ENCODE peak calls at places on chromosomes 11 and 22, in nine cellular contexts. G is heart left ventricle; J is OCI-LY7; U is effector memory CD4-positive, alpha-beta T cell; L is stomach; D is CD4-positive, alpha-beta memory T cell; K is brain microvascular endothelial cell; V is naive thymus-derived CD4-positive, alpha-beta T cell; P is kidney. C is an unnamed sample.

GRCh38 chr11:7579226-7579825 is 65.5 kb downstream of the PPFIBP2 start:
- DNase-seq in J (no peak), G (no peak), D (no peak), U (no peak), K (no peak), P (no peak), L (no peak), V (no peak), C (no peak)

GRCh38 chr11:109155291-109155690 is 266.7 kb upstream of the C11orf87 start:
- DNase-seq in U (no peak), P (no peak), J (no peak), D (no peak), G (no peak), V (no peak), K (no peak), L (no peak), C (no peak)

GRCh38 chr22:43174941-43175531 is 11.9 kb downstream of the TTLL12 start:
- DNase-seq in K (no peak), L (peak; percentile 49), D (no peak), U (no peak), G (no peak), V (no peak), J (no peak), P (peak; percentile 53), C (no peak)

GRCh38 chr11:83159901-83160865 is 3.3 kb downstream of the PCF11 start:
- DNase-seq in U (no peak), V (peak; percentile 19), G (no peak), P (no peak), J (peak; percentile 36), L (peak; percentile 53), K (peak; percentile 3), D (peak; percentile 24), C (no peak)

GRCh38 chr11:60978546-60979380 is 7.3 kb downstream of the CD6 start:
- DNase-seq in G (no peak), J (no peak), P (no peak), U (peak; percentile 43), K (no peak), L (no peak), V (no peak), D (peak; percentile 57), C (no peak)

GRCh38 chr22:37019309-37020191 is at the start of the genes MPST and TST:
- DNase-seq in V (peak; percentile 17), P (peak; percentile 91), G (peak; percentile 90), K (peak; percentile 29), D (peak; percentile 38), L (peak; percentile 81), U (no peak), J (peak; percentile 86), C (peak; percentile 93)

GRCh38 chr11:121082670-121083069 is 18.4 kb upstream of the TECTA start:
- DNase-seq in L (no peak), G (no peak), U (no peak), P (no peak), V (no peak), K (no peak), J (no peak), D (no peak), C (no peak)

GRCh38 chr11:116505466-116506247 is 267.1 kb downstream of the BUD13 start:
- DNase-seq in V (no peak), J (no peak), U (no peak), D (no peak), G (no peak), P (no peak), K (no peak), L (no peak), C (no peak)

GRCh38 chr11:33379931-33380330 is 122.8 kb downstream of the HIPK3 start:
- DNase-seq in U (no peak), G (no peak), J (peak; percentile 75), K (no peak), L (no peak), D (no peak), P (no peak), V (no peak), C (no peak)

GRCh38 chr22:46067159-46068111 is 82.9 kb upstream of the PPARA start:
- DNase-seq in J (no peak), L (peak; percentile 21), V (no peak), U (no peak), D (no peak), G (no peak), P (peak; percentile 32), K (no peak), C (no peak)

GRCh38 chr22:27094633-27095308 is 437.4 kb downstream of the MIAT start:
- DNase-seq in K (no peak), U (no peak), J (no peak), G (no peak), V (no peak), D (no peak), L (no peak), P (no peak), C (no peak)

GRCh38 chr22:27827586-27828213 is 26.1 kb upstream of the MN1 start:
- DNase-seq in J (no peak), L (no peak), K (no peak), P (peak; percentile 25), G (no peak), V (no peak), U (no peak), D (no peak), C (no peak)

GRCh38 chr11:17954395-17955252 is 58.2 kb downstream of the SERGEF start:
- DNase-seq in V (no peak), D (no peak), L (no peak), G (no peak), J (no peak), P (no peak), K (no peak), U (no peak), C (no peak)

GRCh38 chr22:23242473-23243001 is 62.2 kb downstream of the BCR start:
- DNase-seq in P (no peak), J (no peak), L (no peak), U (no peak), K (peak; percentile 55), G (peak; percentile 4), V (no peak), D (no peak), C (no peak)

DNA sequence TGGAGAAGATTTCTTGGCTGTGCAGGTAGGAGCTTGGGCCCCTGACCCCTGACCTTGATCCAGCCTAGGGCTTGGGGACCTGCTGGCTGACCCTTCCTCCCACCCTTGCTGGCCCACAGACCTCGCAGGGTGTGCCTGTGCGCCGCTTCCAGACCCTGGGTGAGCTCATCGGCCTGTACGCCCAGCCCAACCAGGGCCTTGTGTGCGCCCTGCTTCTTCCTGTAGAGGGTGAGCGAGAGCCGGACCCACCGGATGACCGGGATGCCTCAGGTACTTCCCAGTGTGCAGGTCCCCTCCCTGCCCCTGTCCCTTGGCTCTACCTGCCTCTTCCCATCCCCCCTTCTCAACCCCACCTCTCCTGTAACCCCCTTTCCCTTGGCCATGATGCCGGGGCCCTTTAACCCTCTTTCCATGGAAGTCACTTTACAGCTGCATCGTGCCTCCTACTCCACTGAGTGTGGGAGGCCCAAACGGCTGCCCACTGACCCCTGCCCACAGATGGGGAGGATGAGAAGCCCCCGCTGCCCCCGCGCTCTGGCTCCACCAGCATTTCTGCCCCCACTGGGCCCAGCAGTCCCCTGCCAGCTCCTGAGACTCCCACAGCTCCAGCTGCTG is 3.8 kb downstream of the INPPL1 start:
- DNase-seq in V (no peak), P (peak; percentile 73), U (no peak), J (no peak), K (no peak), G (no peak), L (peak; percentile 24), D (no peak), C (peak; percentile 57)
- H3K36me3 ChIP-seq in V (no peaks in the 10 kb centered on the region), P (peaks cover 51% of the 10 kb centered on the region), U (peaks cover 38% of the 10 kb centered on the region), J (peaks cover 68% of the 10 kb centered on the region), K (peaks cover 54% of the 10 kb centered on the region), G (peaks cover 48% of the 10 kb centered on the region), L (peaks cover 68% of the 10 kb centered on the region), D (peaks cover 38% of the 10 kb centered on the region), C (peaks cover 54% of the 10 kb centered on the region)

DNA sequence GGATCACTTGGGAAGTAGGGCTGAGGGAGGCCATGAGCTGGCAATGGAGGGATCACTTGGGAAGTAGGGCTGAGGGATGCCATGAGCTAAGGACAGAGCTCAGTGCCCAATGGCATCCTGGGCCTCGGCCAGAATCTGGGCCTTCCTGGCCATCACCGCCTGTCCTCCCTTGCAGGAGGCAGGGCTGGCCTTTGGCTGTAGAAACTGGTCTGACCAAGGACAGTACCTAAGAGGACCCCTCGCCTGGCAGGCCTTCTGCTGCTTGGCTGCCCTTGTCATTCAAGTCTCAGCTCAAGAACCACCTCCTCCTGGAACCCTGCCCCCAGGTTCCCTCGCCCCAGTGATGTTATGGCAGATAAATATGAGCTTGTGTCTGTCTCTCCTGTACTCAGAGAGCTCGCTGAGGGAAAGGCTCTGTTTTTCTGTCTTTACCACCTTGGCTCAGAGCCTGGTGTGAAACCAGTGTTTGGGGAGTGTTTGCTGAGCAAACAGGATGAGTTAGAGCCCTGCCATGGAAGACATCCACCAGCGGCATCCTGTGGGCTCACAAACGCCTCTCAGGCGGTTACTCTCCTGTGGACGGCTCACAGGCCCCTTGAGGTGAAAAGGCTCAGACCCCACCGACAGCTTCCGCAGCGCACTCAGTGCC is 19.3 kb upstream of the RASL10A start:
- DNase-seq in K (no peak), J (no peak), V (no peak), D (no peak), U (no peak), P (no peak), L (no peak), G (no peak), C (no peak)
- H3K36me3 ChIP-seq in K (peaks cover 37% of the 10 kb centered on the region), J (peaks cover 99% of the 10 kb centered on the region), V (peaks cover 8% of the 10 kb centered on the region), D (peaks cover 66% of the 10 kb centered on the region), U (peaks cover 73% of the 10 kb centered on the region), P (peaks cover 32% of the 10 kb centered on the region), L (peaks cover 100% of the 10 kb centered on the region), G (peaks cover 79% of the 10 kb centered on the region), C (peaks cover 95% of the 10 kb centered on the region)

GRCh38 chr22:19358195-19358594 is 66.7 kb upstream of the CLTCL1 start:
- DNase-seq in P (no peak), G (no peak), D (no peak), L (no peak), V (no peak), K (no peak), U (no peak), J (no peak), C (no peak)
- H3K36me3 ChIP-seq in P (peaks cover 61% of the 10 kb centered on the region), G (peaks cover 100% of the 10 kb centered on the region), D (peaks cover 81% of the 10 kb centered on the region), L (peaks cover 95% of the 10 kb centered on the region), V (peaks cover 6% of the 10 kb centered on the region), K (peaks cover 88% of the 10 kb centered on the region), U (peaks cover 76% of the 10 kb centered on the region), J (peaks cover 90% of the 10 kb centered on the region), C (peaks cover 94% of the 10 kb centered on the region)

GRCh38 chr11:64620286-64620962 is 29.4 kb downstream of the SLC22A12 start:
- DNase-seq in V (no peak), L (no peak), D (no peak), J (no peak), P (no peak), U (no peak), K (no peak), G (no peak), C (no peak)
- H3K36me3 ChIP-seq in V (no peaks in the 10 kb centered on the region), L (no peaks in the 10 kb centered on the region), D (no peaks in the 10 kb centered on the region), J (no peaks in the 10 kb centered on the region), P (no peaks in the 10 kb centered on the region), U (no peaks in the 10 kb centered on the region), K (no peaks in the 10 kb centered on the region), G (no peaks in the 10 kb centered on the region), C (no peaks in the 10 kb centered on the region)

GRCh38 chr22:20802922-20803553 is 29.1 kb downstream of the SERPIND1 start:
- DNase-seq in D (no peak), P (no peak), G (no peak), L (no peak), K (no peak), J (no peak), V (no peak), U (no peak), C (no peak)
- H3K36me3 ChIP-seq in D (peaks cover 76% of the 10 kb centered on the region), P (peaks cover 72% of the 10 kb centered on the region), G (peaks cover 100% of the 10 kb centered on the region), L (peaks cover 100% of the 10 kb centered on the region), K (peaks cover 73% of the 10 kb centered on the region), J (peaks cover 89% of the 10 kb centered on the region), V (peaks cover 41% of the 10 kb centered on the region), U (peaks cover 79% of the 10 kb centered on the region), C (peaks cover 99% of the 10 kb centered on the region)

C was measured in upper lobe of right lung.